ENCODE peak calls at places on chromosomes 6 and 20, in five cellular contexts. One of them, this sample, is unnamed.

GRCh38 chr6:4280721-4281120 is 145.3 kb upstream of the ECI2 start:
- DNase-seq in neural progenitor cell: no peak
- DNase-seq in Panc1: no peak
- DNase-seq in body of pancreas: no peak
- DNase-seq in hepatocyte: peak; percentile 55
- DNase-seq in this sample: peak; percentile 48

GRCh38 chr6:75210885-75211739 is 5.3 kb upstream of the COL12A1 start:
- DNase-seq in hepatocyte: peak; percentile 87
- DNase-seq in Panc1: no peak
- DNase-seq in body of pancreas: peak; percentile 58
- DNase-seq in neural progenitor cell: peak; percentile 83
- DNase-seq in this sample: peak; percentile 84

GRCh38 chr20:3093861-3094361 is 9.4 kb upstream of the AVP start:
- DNase-seq in Panc1: no peak
- DNase-seq in body of pancreas: no peak
- DNase-seq in hepatocyte: no peak
- DNase-seq in neural progenitor cell: no peak
- DNase-seq in this sample: no peak

GRCh38 chr6:28943223-28943556 is 19.4 kb upstream of the TRIM27 start:
- DNase-seq in hepatocyte: no peak
- DNase-seq in body of pancreas: no peak
- DNase-seq in Panc1: no peak
- DNase-seq in neural progenitor cell: peak; percentile 27
- DNase-seq in this sample: no peak

GRCh38 chr6:44177691-44178423 is 19.2 kb downstream of the CAPN11 start:
- DNase-seq in body of pancreas: no peak
- DNase-seq in hepatocyte: peak; percentile 40
- DNase-seq in Panc1: peak; percentile 47
- DNase-seq in neural progenitor cell: peak; percentile 46
- DNase-seq in this sample: peak; percentile 96

GRCh38 chr6:100553243-100553642 is 88.5 kb upstream of the SIM1 start:
- DNase-seq in body of pancreas: no peak
- DNase-seq in neural progenitor cell: no peak
- DNase-seq in hepatocyte: no peak
- DNase-seq in Panc1: no peak
- DNase-seq in this sample: no peak

GRCh38 chr20:4091332-4092135 is 76.2 kb upstream of the RNF24 start:
- DNase-seq in hepatocyte: peak; percentile 74
- DNase-seq in body of pancreas: peak; percentile 73
- DNase-seq in neural progenitor cell: peak; percentile 77
- DNase-seq in Panc1: no peak
- DNase-seq in this sample: peak; percentile 72

GRCh38 chr6:70753870-70754269 is 86.2 kb downstream of the SMAP1 start:
- DNase-seq in hepatocyte: no peak
- DNase-seq in body of pancreas: no peak
- DNase-seq in neural progenitor cell: no peak
- DNase-seq in Panc1: no peak
- DNase-seq in this sample: no peak

GRCh38 chr20:38157635-38158495 is 7.2 kb downstream of the TGM2 start:
- DNase-seq in Panc1: no peak
- DNase-seq in neural progenitor cell: no peak
- DNase-seq in hepatocyte: no peak
- DNase-seq in body of pancreas: no peak
- DNase-seq in this sample: no peak

GRCh38 chr6:47126647-47127339 is 84.7 kb upstream of the ADGRF1 start:
- DNase-seq in body of pancreas: peak; percentile 32
- DNase-seq in hepatocyte: peak; percentile 70
- DNase-seq in Panc1: no peak
- DNase-seq in neural progenitor cell: no peak
- DNase-seq in this sample: peak; percentile 54

GRCh38 chr6:166253277-166254229 is 54.6 kb downstream of the PRR18 start:
- DNase-seq in body of pancreas: no peak
- DNase-seq in Panc1: no peak
- DNase-seq in neural progenitor cell: peak; percentile 80
- DNase-seq in hepatocyte: peak; percentile 32
- DNase-seq in this sample: peak; percentile 58

GRCh38 chr6:107866606-107867301 is 42.6 kb upstream of the SCML4 start:
- DNase-seq in body of pancreas: no peak
- DNase-seq in neural progenitor cell: peak; percentile 42
- DNase-seq in hepatocyte: peak; percentile 54
- DNase-seq in Panc1: no peak
- DNase-seq in this sample: peak; percentile 46

GRCh38 chr6:75130784-75131183 is 75.1 kb downstream of the COL12A1 start:
- DNase-seq in body of pancreas: no peak
- DNase-seq in Panc1: no peak
- DNase-seq in hepatocyte: no peak
- DNase-seq in neural progenitor cell: no peak
- DNase-seq in this sample: peak; percentile 65

GRCh38 chr6:28974505-28974904 is 30.6 kb downstream of the ZNF311 start:
- DNase-seq in Panc1: no peak
- DNase-seq in body of pancreas: no peak
- DNase-seq in neural progenitor cell: no peak
- DNase-seq in hepatocyte: no peak
- DNase-seq in this sample: no peak

GRCh38 chr6:145569140-145569539 is 166.2 kb downstream of the EPM2A start:
- DNase-seq in neural progenitor cell: no peak
- DNase-seq in Panc1: no peak
- DNase-seq in body of pancreas: no peak
- DNase-seq in hepatocyte: no peak
- DNase-seq in this sample: no peak

GRCh38 chr20:62583424-62583920 is 58.8 kb upstream of the SLCO4A1 start:
- DNase-seq in Panc1: no peak
- DNase-seq in body of pancreas: no peak
- DNase-seq in neural progenitor cell: peak; percentile 31
- DNase-seq in hepatocyte: peak; percentile 33
- DNase-seq in this sample: no peak

GRCh38 chr20:38196592-38196991 is 31.5 kb upstream of the TGM2 start:
- DNase-seq in body of pancreas: peak; percentile 27
- DNase-seq in hepatocyte: peak; percentile 64
- DNase-seq in Panc1: no peak
- DNase-seq in neural progenitor cell: no peak
- DNase-seq in this sample: no peak

GRCh38 chr6:152185158-152185574 is 377.7 kb downstream of the ESR1 start:
- DNase-seq in hepatocyte: no peak
- DNase-seq in Panc1: no peak
- DNase-seq in body of pancreas: no peak
- DNase-seq in neural progenitor cell: no peak
- DNase-seq in this sample: no peak

GRCh38 chr20:63219447-63219821 is 3.5 kb upstream of the YTHDF1 start:
- DNase-seq in hepatocyte: no peak
- DNase-seq in Panc1: no peak
- DNase-seq in neural progenitor cell: no peak
- DNase-seq in body of pancreas: no peak
- DNase-seq in this sample: no peak

GRCh38 chr6:4892785-4893485 is 110.9 kb downstream of the RPP40 start:
- DNase-seq in Panc1: no peak
- DNase-seq in neural progenitor cell: no peak
- DNase-seq in body of pancreas: no peak
- DNase-seq in hepatocyte: no peak
- DNase-seq in this sample: no peak

GRCh38 chr6:13624871-13625288 is 9.7 kb downstream of the NOL7 start:
- DNase-seq in Panc1: peak; percentile 33
- DNase-seq in body of pancreas: no peak
- DNase-seq in neural progenitor cell: peak; percentile 67
- DNase-seq in hepatocyte: peak; percentile 53
- DNase-seq in this sample: peak; percentile 58

GRCh38 chr6:13548500-13549210 is 25.7 kb upstream of the SIRT5 start:
- DNase-seq in neural progenitor cell: no peak
- DNase-seq in body of pancreas: no peak
- DNase-seq in hepatocyte: peak; percentile 20
- DNase-seq in Panc1: no peak
- DNase-seq in this sample: no peak

GRCh38 chr6:39254999-39255535 is 25.8 kb upstream of the KCNK5 start:
- DNase-seq in neural progenitor cell: no peak
- DNase-seq in Panc1: no peak
- DNase-seq in hepatocyte: no peak
- DNase-seq in body of pancreas: no peak
- DNase-seq in this sample: no peak

GRCh38 chr6:73610444-73611275 is 43.1 kb downstream of the SLC17A5 start:
- DNase-seq in body of pancreas: no peak
- DNase-seq in neural progenitor cell: peak; percentile 16
- DNase-seq in hepatocyte: peak; percentile 62
- DNase-seq in Panc1: peak; percentile 63
- DNase-seq in this sample: peak; percentile 68

DNA sequence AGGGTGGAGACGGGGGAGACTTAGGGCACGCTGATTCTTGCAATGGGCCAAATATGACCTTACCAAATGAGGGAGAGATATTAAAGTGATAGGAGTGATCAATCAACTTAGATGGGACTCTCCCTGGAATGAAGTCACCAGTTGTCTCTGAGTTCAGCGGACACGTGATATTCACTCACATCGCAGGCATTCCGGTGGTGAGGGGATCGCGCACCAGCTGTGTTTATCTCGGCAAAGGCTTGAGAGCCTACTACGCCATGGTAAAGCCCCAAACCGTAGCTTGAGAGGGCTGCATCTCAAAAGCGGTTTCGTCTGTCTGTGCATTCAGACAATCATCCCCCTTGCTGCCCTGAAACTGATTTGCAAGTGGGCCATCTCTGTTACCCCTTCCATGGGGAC is 5.5 kb downstream of the BMP7 start:
- DNase-seq in hepatocyte: no peak
- DNase-seq in body of pancreas: no peak
- DNase-seq in Panc1: no peak
- DNase-seq in neural progenitor cell: peak; percentile 41
- DNase-seq in this sample: peak; percentile 63
- H3K4me3 ChIP-seq in hepatocyte: no peak overlapping the region
- H3K4me3 ChIP-seq in body of pancreas: no peak overlapping the region
- H3K4me3 ChIP-seq in Panc1: no peak overlapping the region
- H3K4me3 ChIP-seq in neural progenitor cell: no peak overlapping the region
- H3K4me3 ChIP-seq in this sample: peak overlapping the region; percentile 55

DNA sequence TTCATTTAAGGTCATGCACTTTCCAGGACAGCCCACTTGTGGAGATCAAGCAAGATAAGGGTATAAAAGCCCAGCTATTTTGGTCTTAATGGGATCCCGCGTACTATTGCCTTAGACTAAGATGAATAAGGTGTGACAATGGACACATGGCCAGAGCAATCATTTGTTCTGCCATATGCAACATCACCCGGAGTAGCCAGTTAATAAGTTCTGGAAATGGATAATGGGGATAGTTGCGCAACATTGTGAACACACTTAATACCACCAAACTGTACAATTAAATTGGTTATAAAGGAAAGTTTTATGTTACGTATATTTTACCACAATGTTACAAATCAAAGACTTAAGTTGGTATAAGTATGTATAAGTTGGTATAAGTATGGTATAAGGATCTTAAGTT is 674.5 kb downstream of the HDGFL1 start:
- DNase-seq in hepatocyte: no peak
- DNase-seq in neural progenitor cell: no peak
- DNase-seq in Panc1: no peak
- DNase-seq in body of pancreas: no peak
- DNase-seq in this sample: peak; percentile 1
- H3K27ac ChIP-seq in hepatocyte: no peak overlapping the region
- H3K27ac ChIP-seq in neural progenitor cell: no peak overlapping the region
- H3K27ac ChIP-seq in Panc1: no peak overlapping the region
- H3K27ac ChIP-seq in body of pancreas: no peak overlapping the region
- H3K27ac ChIP-seq in this sample: no peak overlapping the region

GRCh38 chr6:34532230-34532629 is 23.9 kb downstream of the SPDEF start:
- DNase-seq in body of pancreas: no peak
- DNase-seq in hepatocyte: no peak
- DNase-seq in Panc1: no peak
- DNase-seq in neural progenitor cell: no peak
- DNase-seq in this sample: no peak
- H3K4me3 ChIP-seq in body of pancreas: no peak overlapping the region
- H3K4me3 ChIP-seq in hepatocyte: no peak overlapping the region
- H3K4me3 ChIP-seq in Panc1: no peak overlapping the region
- H3K4me3 ChIP-seq in neural progenitor cell: no peak overlapping the region
- H3K4me3 ChIP-seq in this sample: no peak overlapping the region

GRCh38 chr6:142335415-142335814 is 33.6 kb downstream of the ADGRG6 start:
- DNase-seq in Panc1: no peak
- DNase-seq in hepatocyte: no peak
- DNase-seq in neural progenitor cell: no peak
- DNase-seq in body of pancreas: no peak
- DNase-seq in this sample: no peak
- H3K27ac ChIP-seq in Panc1: peak overlapping the region; percentile 99
- H3K27ac ChIP-seq in hepatocyte: no peak overlapping the region
- H3K27ac ChIP-seq in neural progenitor cell: no peak overlapping the region
- H3K27ac ChIP-seq in body of pancreas: no peak overlapping the region
- H3K27ac ChIP-seq in this sample: no peak overlapping the region

GRCh38 chr6:52995913-52996685 is 1.0 kb upstream of the GSTA4 start:
- DNase-seq in Panc1: peak; percentile 89
- DNase-seq in neural progenitor cell: peak; percentile 73
- DNase-seq in body of pancreas: peak; percentile 29
- DNase-seq in hepatocyte: peak; percentile 33
- DNase-seq in this sample: peak; percentile 73
- H3K4me3 ChIP-seq in Panc1: peak overlapping the region; percentile 45
- H3K4me3 ChIP-seq in neural progenitor cell: peak overlapping the region; percentile 26
- H3K4me3 ChIP-seq in body of pancreas: no peak overlapping the region
- H3K4me3 ChIP-seq in hepatocyte: peak overlapping the region; percentile 6
- H3K4me3 ChIP-seq in this sample: peak overlapping the region; percentile 4